ENCODE peak calls at places on chromosomes 12 and 14, in five cellular contexts. One of them, this sample, is unnamed.

GRCh38 chr14:68716698-68717097 is 76.2 kb downstream of the ZFP36L1 start:
- DNase-seq in K562: peak; percentile 26
- DNase-seq in SK-N-SH: no peak
- DNase-seq in GM12878: no peak
- DNase-seq in HCT116: no peak
- DNase-seq in this sample: peak; percentile 87

GRCh38 chr14:32134448-32135070 is 57.5 kb downstream of the ARHGAP5 start:
- DNase-seq in GM12878: no peak
- DNase-seq in K562: no peak
- DNase-seq in HCT116: no peak
- DNase-seq in SK-N-SH: no peak
- DNase-seq in this sample: no peak

GRCh38 chr12:132634411-132634990 is 15.9 kb downstream of the P2RX2 start:
- DNase-seq in GM12878: no peak
- DNase-seq in HCT116: no peak
- DNase-seq in SK-N-SH: no peak
- DNase-seq in K562: no peak
- DNase-seq in this sample: no peak

GRCh38 chr14:38389666-38390065 is 133.8 kb upstream of the CLEC14A start:
- DNase-seq in HCT116: no peak
- DNase-seq in SK-N-SH: no peak
- DNase-seq in K562: no peak
- DNase-seq in GM12878: no peak
- DNase-seq in this sample: no peak

GRCh38 chr12:115710104-115710564 is 567.4 kb downstream of the MED13L start:
- DNase-seq in SK-N-SH: no peak
- DNase-seq in GM12878: no peak
- DNase-seq in K562: no peak
- DNase-seq in HCT116: no peak
- DNase-seq in this sample: no peak

GRCh38 chr12:67067453-67068203 is 201.5 kb upstream of the CAND1 start:
- DNase-seq in SK-N-SH: peak; percentile 1
- DNase-seq in HCT116: no peak
- DNase-seq in GM12878: no peak
- DNase-seq in K562: no peak
- DNase-seq in this sample: no peak

GRCh38 chr12:127636881-127637280 is 630.1 kb upstream of the TMEM132C start:
- DNase-seq in GM12878: no peak
- DNase-seq in HCT116: no peak
- DNase-seq in SK-N-SH: no peak
- DNase-seq in K562: no peak
- DNase-seq in this sample: no peak

GRCh38 chr12:66393890-66394289 is 91.6 kb downstream of the HELB start:
- DNase-seq in GM12878: no peak
- DNase-seq in HCT116: no peak
- DNase-seq in SK-N-SH: no peak
- DNase-seq in K562: no peak
- DNase-seq in this sample: no peak

GRCh38 chr14:30211326-30211725 is 283.7 kb upstream of the PRKD1 start:
- DNase-seq in HCT116: no peak
- DNase-seq in SK-N-SH: no peak
- DNase-seq in K562: no peak
- DNase-seq in GM12878: no peak
- DNase-seq in this sample: no peak

GRCh38 chr12:1836854-1837411 is 16.6 kb downstream of the LRTM2 start:
- DNase-seq in GM12878: no peak
- DNase-seq in SK-N-SH: peak; percentile 86
- DNase-seq in K562: no peak
- DNase-seq in HCT116: no peak
- DNase-seq in this sample: peak; percentile 17

GRCh38 chr12:121294151-121294889 is 2.2 kb downstream of the CAMKK2 start:
- DNase-seq in K562: no peak
- DNase-seq in HCT116: no peak
- DNase-seq in GM12878: no peak
- DNase-seq in SK-N-SH: no peak
- DNase-seq in this sample: no peak

GRCh38 chr14:91113829-91114078 is at the start of gene DGLUCY:
- DNase-seq in HCT116: no peak
- DNase-seq in SK-N-SH: peak; percentile 84
- DNase-seq in K562: peak; percentile 68
- DNase-seq in GM12878: no peak
- DNase-seq in this sample: no peak

GRCh38 chr14:55220230-55220629 is 28.8 kb upstream of the DLGAP5 start:
- DNase-seq in K562: no peak
- DNase-seq in GM12878: no peak
- DNase-seq in SK-N-SH: no peak
- DNase-seq in HCT116: no peak
- DNase-seq in this sample: no peak

GRCh38 chr12:40692617-40693502 is 621 bp downstream of the CNTN1 start:
- DNase-seq in SK-N-SH: peak; percentile 66
- DNase-seq in GM12878: no peak
- DNase-seq in HCT116: no peak
- DNase-seq in K562: no peak
- DNase-seq in this sample: no peak

GRCh38 chr14:50822501-50823042 is 8.4 kb downstream of the NIN start:
- DNase-seq in GM12878: peak; percentile 40
- DNase-seq in HCT116: no peak
- DNase-seq in SK-N-SH: no peak
- DNase-seq in K562: no peak
- DNase-seq in this sample: no peak

GRCh38 chr14:78157855-78158436 is 12.2 kb upstream of the NRXN3 start:
- DNase-seq in SK-N-SH: no peak
- DNase-seq in HCT116: no peak
- DNase-seq in K562: peak; percentile 14
- DNase-seq in GM12878: no peak
- DNase-seq in this sample: peak; percentile 3

DNA sequence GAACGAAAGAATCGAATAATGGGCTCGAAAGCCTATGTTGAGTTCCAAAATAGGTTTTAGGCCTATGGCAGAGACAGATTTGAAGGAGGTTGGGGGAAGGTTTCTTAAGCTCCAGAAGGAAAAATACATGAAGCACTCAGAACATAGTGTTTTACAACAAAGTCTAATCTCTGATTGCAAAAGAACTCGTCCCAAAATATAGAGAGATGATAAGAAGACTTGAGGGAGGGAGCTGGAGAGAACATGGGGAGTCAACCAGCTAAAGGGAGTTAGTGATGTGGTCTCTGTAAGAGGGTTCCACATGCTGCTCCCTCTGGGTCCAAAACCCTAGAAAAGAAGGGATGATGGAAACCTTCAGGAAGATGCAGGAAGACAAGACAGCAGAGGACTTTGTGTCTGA is 54.8 kb upstream of the DAAM1 start:
- DNase-seq in GM12878: no peak
- DNase-seq in K562: no peak
- DNase-seq in SK-N-SH: no peak
- DNase-seq in HCT116: no peak
- DNase-seq in this sample: no peak
- TF ChIP-seq ZBTB33 in GM12878: no peak
- TF ChIP-seq ZBTB33 in K562: no peak
- TF ChIP-seq ZBTB33 in SK-N-SH: no peak
- TF ChIP-seq ZBTB33 in HCT116: no peak
- TF ChIP-seq ZBTB33 in this sample: no peak

DNA sequence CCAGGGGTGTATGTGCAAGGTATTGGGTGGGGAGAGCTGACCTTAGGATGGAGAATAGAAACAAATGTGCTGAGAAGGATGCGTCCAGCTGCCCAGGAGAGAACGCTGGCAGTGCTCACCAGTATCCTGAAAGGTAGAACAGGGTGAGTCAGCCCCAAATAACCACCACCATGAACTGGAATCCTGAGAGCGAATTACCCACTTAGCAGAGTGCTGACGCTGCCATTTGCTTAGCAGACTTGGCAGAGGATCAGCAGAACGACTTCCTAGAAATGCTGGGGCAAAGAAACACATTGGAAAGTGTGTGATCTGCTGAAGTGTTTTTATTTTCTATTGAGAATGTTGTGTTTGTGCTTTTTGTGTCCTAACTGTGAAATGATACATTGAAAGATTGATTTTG is 213.6 kb downstream of the ADGRD1 start:
- DNase-seq in HCT116: no peak
- DNase-seq in SK-N-SH: no peak
- DNase-seq in K562: no peak
- DNase-seq in GM12878: no peak
- DNase-seq in this sample: no peak
- TF ChIP-seq ZBTB33 in HCT116: no peak
- TF ChIP-seq ZBTB33 in SK-N-SH: no peak
- TF ChIP-seq ZBTB33 in K562: no peak
- TF ChIP-seq ZBTB33 in GM12878: no peak
- TF ChIP-seq ZBTB33 in this sample: no peak

GRCh38 chr12:123273166-123273565 is 1.5 kb upstream of the CDK2AP1 start:
- DNase-seq in GM12878: no peak
- DNase-seq in SK-N-SH: no peak
- DNase-seq in K562: no peak
- DNase-seq in HCT116: no peak
- DNase-seq in this sample: no peak

GRCh38 chr12:123269395-123269892 is 2.2 kb downstream of the CDK2AP1 start:
- DNase-seq in GM12878: no peak
- DNase-seq in SK-N-SH: peak; percentile 95
- DNase-seq in K562: no peak
- DNase-seq in HCT116: no peak
- DNase-seq in this sample: peak; percentile 30

GRCh38 chr12:123269980-123270379 is 1.7 kb downstream of the CDK2AP1 start:
- DNase-seq in GM12878: no peak
- DNase-seq in HCT116: no peak
- DNase-seq in SK-N-SH: peak; percentile 41
- DNase-seq in K562: no peak
- DNase-seq in this sample: peak; percentile 92

GRCh38 chr12:123270380-123271181 is 1.1 kb downstream of the CDK2AP1 start:
- DNase-seq in GM12878: no peak
- DNase-seq in HCT116: no peak
- DNase-seq in K562: no peak
- DNase-seq in SK-N-SH: peak; percentile 57
- DNase-seq in this sample: peak; percentile 23

DNA sequence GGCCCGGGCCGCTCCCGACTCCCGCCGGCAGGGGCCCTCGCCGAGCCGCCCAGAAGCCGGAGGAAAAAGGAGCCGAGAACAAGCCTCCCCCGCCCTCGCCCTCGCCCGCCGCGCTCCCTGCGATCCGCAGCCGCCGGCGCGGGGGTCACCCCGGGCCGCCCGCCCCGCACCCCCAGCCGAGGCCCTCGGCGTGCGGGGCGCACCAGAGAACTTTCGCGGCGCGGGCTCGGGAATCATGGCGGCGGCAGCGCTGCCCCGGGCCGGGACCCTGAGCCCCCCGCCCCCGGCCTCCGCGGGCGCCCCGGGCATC is 519 bp downstream of the CDK2AP1 start:
- DNase-seq in HCT116: no peak
- DNase-seq in K562: peak; percentile 88
- DNase-seq in SK-N-SH: peak; percentile 89
- DNase-seq in GM12878: no peak
- DNase-seq in this sample: peak; percentile 31
- TF ChIP-seq ZBTB33 in HCT116: no peak
- TF ChIP-seq ZBTB33 in K562: no peak
- TF ChIP-seq ZBTB33 in SK-N-SH: no peak
- TF ChIP-seq ZBTB33 in GM12878: no peak
- TF ChIP-seq ZBTB33 in this sample: no peak

GRCh38 chr14:95472819-95473251 is 43.6 kb downstream of the SYNE3 start:
- DNase-seq in GM12878: no peak
- DNase-seq in K562: no peak
- DNase-seq in SK-N-SH: no peak
- DNase-seq in HCT116: no peak
- DNase-seq in this sample: no peak
- TF ChIP-seq ZBTB33 in GM12878: no peak
- TF ChIP-seq ZBTB33 in K562: no peak
- TF ChIP-seq ZBTB33 in SK-N-SH: no peak
- TF ChIP-seq ZBTB33 in HCT116: no peak
- TF ChIP-seq ZBTB33 in this sample: no peak

GRCh38 chr12:112344220-112344619 is 38.0 kb downstream of the HECTD4 start:
- DNase-seq in SK-N-SH: no peak
- DNase-seq in GM12878: no peak
- DNase-seq in HCT116: no peak
- DNase-seq in K562: no peak
- DNase-seq in this sample: no peak
- TF ChIP-seq ZBTB33 in SK-N-SH: no peak
- TF ChIP-seq ZBTB33 in GM12878: no peak
- TF ChIP-seq ZBTB33 in HCT116: no peak
- TF ChIP-seq ZBTB33 in K562: no peak
- TF ChIP-seq ZBTB33 in this sample: no peak

GRCh38 chr14:100818221-100818699 is 7.7 kb upstream of the MEG3 start:
- DNase-seq in GM12878: no peak
- DNase-seq in SK-N-SH: no peak
- DNase-seq in HCT116: no peak
- DNase-seq in K562: no peak
- DNase-seq in this sample: peak; percentile 51

GRCh38 chr14:100819453-100819828 is 6.5 kb upstream of the MEG3 start:
- DNase-seq in GM12878: no peak
- DNase-seq in SK-N-SH: no peak
- DNase-seq in HCT116: no peak
- DNase-seq in K562: no peak
- DNase-seq in this sample: no peak

GRCh38 chr14:100822007-100822406 is 3.9 kb upstream of the MEG3 start:
- DNase-seq in GM12878: no peak
- DNase-seq in HCT116: no peak
- DNase-seq in SK-N-SH: no peak
- DNase-seq in K562: no peak
- DNase-seq in this sample: peak; percentile 84

GRCh38 chr14:100820945-100821344 is 5.0 kb upstream of the MEG3 start:
- DNase-seq in GM12878: no peak
- DNase-seq in HCT116: no peak
- DNase-seq in K562: no peak
- DNase-seq in SK-N-SH: no peak
- DNase-seq in this sample: peak; percentile 76

GRCh38 chr14:100819829-100820475 is 6.0 kb upstream of the MEG3 start:
- DNase-seq in GM12878: no peak
- DNase-seq in SK-N-SH: no peak
- DNase-seq in HCT116: no peak
- DNase-seq in K562: no peak
- DNase-seq in this sample: no peak
- TF ChIP-seq ZBTB33 in GM12878: no peak
- TF ChIP-seq ZBTB33 in SK-N-SH: no peak
- TF ChIP-seq ZBTB33 in HCT116: no peak
- TF ChIP-seq ZBTB33 in K562: peak; percentile 91
- TF ChIP-seq ZBTB33 in this sample: peak; percentile 72